ENCODE peak calls at places on chromosomes 6 and 20, in five cellular contexts. X is uterus, Q is RWPE1, R is heart right ventricle, P is mesothelial cell of epicardium. K is an unnamed sample.

GRCh38 chr6:136508701-136509387 is 41.4 kb downstream of the MAP7 start:
- DNase-seq in X (no peak), Q (peak; percentile 10), R (no peak), P (no peak), K (no peak)

GRCh38 chr6:169981051-169981450 is 229.6 kb downstream of the ERMARD start:
- DNase-seq in X (no peak), Q (no peak), R (no peak), P (no peak), K (peak; percentile 26)

GRCh38 chr20:7935027-7935551 is 5.2 kb downstream of the HAO1 start:
- DNase-seq in X (no peak), Q (no peak), R (no peak), P (no peak), K (no peak)

GRCh38 chr6:168877821-168878282 is 375.8 kb downstream of the THBS2 start:
- DNase-seq in X (no peak), Q (peak; percentile 34), R (no peak), P (no peak), K (no peak)

GRCh38 chr6:15017251-15017650 is 228.6 kb upstream of the JARID2 start:
- DNase-seq in X (no peak), Q (no peak), R (peak; percentile 23), P (no peak), K (no peak)

GRCh38 chr20:42082611-42083010 is 464.4 kb upstream of the CHD6 start:
- DNase-seq in X (peak; percentile 26), Q (peak; percentile 11), R (no peak), P (peak; percentile 50), K (no peak)

GRCh38 chr6:118706702-118707101 is 55.3 kb upstream of the CEP85L start:
- DNase-seq in X (no peak), Q (no peak), R (no peak), P (no peak), K (no peak)

GRCh38 chr6:129120856-129121255 is 237.9 kb downstream of the LAMA2 start:
- DNase-seq in X (no peak), Q (no peak), R (no peak), P (no peak), K (no peak)

GRCh38 chr20:38806855-38807655 is 1.6 kb downstream of the PPP1R16B start:
- DNase-seq in X (no peak), Q (no peak), R (no peak), P (no peak), K (no peak)

GRCh38 chr6:150745896-150746295 is 119.6 kb upstream of the MTHFD1L start:
- DNase-seq in X (no peak), Q (no peak), R (peak; percentile 32), P (no peak), K (no peak)

GRCh38 chr20:41321003-41321402 is 3.5 kb upstream of the ZHX3 start:
- DNase-seq in X (no peak), Q (no peak), R (no peak), P (no peak), K (no peak)

GRCh38 chr6:57108691-57109090 is 18.7 kb downstream of the ZNF451 start:
- DNase-seq in X (no peak), Q (no peak), R (no peak), P (no peak), K (no peak)

GRCh38 chr20:46350201-46350985 is 42.1 kb upstream of the CDH22 start:
- DNase-seq in X (no peak), Q (no peak), R (no peak), P (no peak), K (no peak)

GRCh38 chr20:63544241-63544957 is 3.1 kb downstream of the SRMS start:
- DNase-seq in X (no peak), Q (no peak), R (no peak), P (no peak), K (no peak)

GRCh38 chr6:145148392-145149175 is 586.7 kb downstream of the EPM2A start:
- DNase-seq in X (no peak), Q (peak; percentile 79), R (peak; percentile 11), P (no peak), K (no peak)

K was measured in aorta.